ENCODE peak calls at places on chromosomes 3 and 15, in five cellular contexts. C is lower leg skin, J is ovary, N is epithelial cell of esophagus, H is upper lobe of right lung. W is an unnamed sample.
A peak's percentile ranks its signal among the peaks of the same experiment; 100 is the strongest.

GRCh38 chr3:111128884-111129283 is 57.3 kb downstream of the NECTIN3 start:
- DNase-seq in C (no peak), J (no peak), N (peak; percentile 39), H (no peak), W (no peak)

GRCh38 chr15:74780983-74781672 is 752 bp upstream of the CSK start:
- DNase-seq in C (no peak), J (no peak), N (peak; percentile 62), H (no peak), W (no peak)

GRCh38 chr3:38823722-38824121 is 7.7 kb upstream of the SCN10A start:
- DNase-seq in C (no peak), J (no peak), N (no peak), H (no peak), W (no peak)

GRCh38 chr3:77407454-77407853 is 367.6 kb downstream of the ROBO2 start:
- DNase-seq in C (no peak), J (no peak), N (no peak), H (no peak), W (peak; percentile 49)

GRCh38 chr3:114319453-114319852 is 25.6 kb downstream of the TIGIT start:
- DNase-seq in C (no peak), J (no peak), N (peak; percentile 89), H (no peak), W (no peak)

GRCh38 chr3:46848271-46849097 is 14.8 kb downstream of the MYL3 start:
- DNase-seq in C (peak; percentile 81), J (peak; percentile 62), N (peak; percentile 19), H (peak; percentile 64), W (no peak)

GRCh38 chr3:13647314-13648059 is 98.6 kb downstream of the FBLN2 start:
- DNase-seq in C (no peak), J (no peak), N (peak; percentile 56), H (no peak), W (no peak)

GRCh38 chr3:155382396-155383042 is 89.0 kb upstream of the STRIT1 start:
- DNase-seq in C (peak; percentile 89), J (peak; percentile 22), N (peak; percentile 74), H (peak; percentile 87), W (peak; percentile 16)

GRCh38 chr3:143098032-143098764 is 21.4 kb upstream of the CHST2 start:
- DNase-seq in C (no peak), J (no peak), N (no peak), H (no peak), W (no peak)

GRCh38 chr15:96344706-96345559 is 14.4 kb downstream of the NR2F2 start:
- DNase-seq in C (peak; percentile 83), J (peak; percentile 67), N (peak; percentile 41), H (no peak), W (no peak)

GRCh38 chr3:30343067-30343831 is 263.2 kb upstream of the TGFBR2 start:
- DNase-seq in C (no peak), J (no peak), N (no peak), H (no peak), W (no peak)
- H3K4me3 ChIP-seq in C (no peak overlapping the region), J (no peak overlapping the region), N (no peak overlapping the region), H (no peak overlapping the region), W (no peak overlapping the region)

GRCh38 chr15:52261498-52262242 is 33.9 kb downstream of the MYO5C start:
- DNase-seq in C (peak; percentile 92), J (peak; percentile 24), N (peak; percentile 77), H (no peak), W (peak; percentile 89)
- TF ChIP-seq CTCF in C (no peak), J (no peak), N (no peak), H (peak; percentile 16), W (peak; percentile 23)

GRCh38 chr3:32575451-32575850 is 4.8 kb upstream of the DYNC1LI1 start:
- DNase-seq in C (no peak), J (no peak), N (peak; percentile 58), H (no peak), W (no peak)

GRCh38 chr3:32583708-32584107 is 13.1 kb upstream of the DYNC1LI1 start:
- DNase-seq in C (peak; percentile 9), J (no peak), N (peak; percentile 38), H (no peak), W (no peak)

GRCh38 chr3:32577174-32577573 is 6.5 kb upstream of the DYNC1LI1 start:
- DNase-seq in C (no peak), J (no peak), N (no peak), H (no peak), W (peak; percentile 1)

GRCh38 chr3:32577621-32578556 is 7.2 kb upstream of the DYNC1LI1 start:
- DNase-seq in C (no peak), J (no peak), N (peak; percentile 29), H (no peak), W (no peak)
- H3K4me3 ChIP-seq in C (no peak overlapping the region), J (no peak overlapping the region), N (no peak overlapping the region), H (peak overlapping the region; percentile 30), W (no peak overlapping the region)

DNA sequence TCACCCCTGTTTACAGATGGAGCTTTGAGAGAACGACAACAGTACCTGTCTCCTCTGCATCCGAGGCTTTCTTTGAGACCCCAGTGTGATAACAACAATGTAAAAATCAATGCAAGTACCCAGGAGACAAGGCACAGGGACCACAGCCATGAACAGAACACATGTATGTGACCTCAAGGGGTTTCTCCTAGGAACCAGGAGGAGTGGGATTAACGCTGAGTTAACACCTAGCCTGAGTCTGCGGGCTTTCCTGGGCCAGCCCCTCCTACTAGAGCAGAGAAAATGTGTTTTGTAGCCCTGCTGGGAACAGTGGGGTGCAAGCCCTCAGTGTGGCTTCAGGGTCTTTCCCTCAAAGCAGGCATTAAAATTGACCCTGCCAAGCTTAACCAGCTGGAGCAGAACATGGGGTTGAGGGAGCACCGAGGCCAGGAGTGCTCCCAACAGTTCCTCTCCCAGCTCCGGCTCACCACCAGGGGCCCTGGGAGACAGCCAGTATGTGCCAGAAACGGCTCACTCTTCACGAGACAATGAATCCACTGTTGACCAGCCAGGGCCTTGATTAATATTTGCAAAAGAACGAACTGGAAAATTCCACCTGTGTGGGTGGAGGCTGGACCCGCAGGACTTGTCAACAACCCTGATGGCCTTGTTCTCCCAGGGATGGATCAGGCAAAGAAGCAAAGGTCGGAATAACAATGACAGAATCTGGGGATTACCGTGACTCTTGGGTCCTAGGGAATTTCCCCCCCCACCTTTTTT is 3.6 kb downstream of the CHDH start:
- DNase-seq in C (peak; percentile 83), J (no peak), N (peak; percentile 7), H (no peak), W (peak; percentile 76)
- TF ChIP-seq CTCF in C (no peak), J (no peak), N (peak; percentile 29), H (no peak), W (peak; percentile 65)